ENCODE peak calls at places on chromosomes 13 and 19, in five cellular contexts. One of them, this sample, is unnamed.

GRCh38 chr13:89496478-89496877 is 1825.3 kb downstream of the SLITRK5 start:
- DNase-seq in islet precursor cell: no peak
- DNase-seq in PC-3: no peak
- DNase-seq in NCI-H510A treated with DMSO at 0.1 percent for 48 hours: no peak
- DNase-seq in central memory CD4-positive, alpha-beta T cell: no peak
- DNase-seq in this sample: no peak

GRCh38 chr19:8310342-8311055 is 2.3 kb upstream of the CD320 start:
- DNase-seq in islet precursor cell: no peak
- DNase-seq in PC-3: no peak
- DNase-seq in NCI-H510A treated with DMSO at 0.1 percent for 48 hours: no peak
- DNase-seq in central memory CD4-positive, alpha-beta T cell: no peak
- DNase-seq in this sample: no peak

GRCh38 chr13:41049480-41049879 is 11.8 kb upstream of the WBP4 start:
- DNase-seq in islet precursor cell: no peak
- DNase-seq in PC-3: no peak
- DNase-seq in NCI-H510A treated with DMSO at 0.1 percent for 48 hours: no peak
- DNase-seq in central memory CD4-positive, alpha-beta T cell: no peak
- DNase-seq in this sample: no peak

GRCh38 chr13:28059214-28059613 is 41.2 kb downstream of the FLT3 start:
- DNase-seq in islet precursor cell: peak
- DNase-seq in PC-3: peak
- DNase-seq in NCI-H510A treated with DMSO at 0.1 percent for 48 hours: no peak
- DNase-seq in central memory CD4-positive, alpha-beta T cell: peak
- DNase-seq in this sample: no peak

GRCh38 chr13:26971990-26972888 is 199.4 kb downstream of the USP12 start:
- DNase-seq in islet precursor cell: peak
- DNase-seq in PC-3: peak
- DNase-seq in NCI-H510A treated with DMSO at 0.1 percent for 48 hours: peak
- DNase-seq in central memory CD4-positive, alpha-beta T cell: no peak
- DNase-seq in this sample: peak

GRCh38 chr19:5674734-5675133 is 5.6 kb downstream of the MICOS13 start:
- DNase-seq in islet precursor cell: no peak
- DNase-seq in PC-3: no peak
- DNase-seq in NCI-H510A treated with DMSO at 0.1 percent for 48 hours: no peak
- DNase-seq in central memory CD4-positive, alpha-beta T cell: no peak
- DNase-seq in this sample: no peak

GRCh38 chr13:109654341-109655205 is 131.8 kb downstream of the IRS2 start:
- DNase-seq in islet precursor cell: no peak
- DNase-seq in PC-3: no peak
- DNase-seq in NCI-H510A treated with DMSO at 0.1 percent for 48 hours: no peak
- DNase-seq in central memory CD4-positive, alpha-beta T cell: no peak
- DNase-seq in this sample: no peak

GRCh38 chr13:50153888-50154287 is 138.6 kb downstream of the KCNRG start:
- DNase-seq in islet precursor cell: no peak
- DNase-seq in PC-3: no peak
- DNase-seq in NCI-H510A treated with DMSO at 0.1 percent for 48 hours: no peak
- DNase-seq in central memory CD4-positive, alpha-beta T cell: no peak
- DNase-seq in this sample: no peak

GRCh38 chr13:75226755-75227435 is 255.1 kb downstream of the TBC1D4 start:
- DNase-seq in islet precursor cell: peak
- DNase-seq in PC-3: peak
- DNase-seq in NCI-H510A treated with DMSO at 0.1 percent for 48 hours: no peak
- DNase-seq in central memory CD4-positive, alpha-beta T cell: no peak
- DNase-seq in this sample: no peak

GRCh38 chr19:43620061-43621001 is 902 bp upstream of the ZNF428 start:
- DNase-seq in islet precursor cell: no peak
- DNase-seq in PC-3: no peak
- DNase-seq in NCI-H510A treated with DMSO at 0.1 percent for 48 hours: no peak
- DNase-seq in central memory CD4-positive, alpha-beta T cell: no peak
- DNase-seq in this sample: no peak

GRCh38 chr13:104571161-104571889 is 1505.1 kb upstream of the SLC10A2 start:
- DNase-seq in islet precursor cell: peak
- DNase-seq in PC-3: peak
- DNase-seq in NCI-H510A treated with DMSO at 0.1 percent for 48 hours: peak
- DNase-seq in central memory CD4-positive, alpha-beta T cell: no peak
- DNase-seq in this sample: no peak

GRCh38 chr19:22882797-22883196 is 50.7 kb downstream of the ZNF723 start:
- DNase-seq in islet precursor cell: no peak
- DNase-seq in PC-3: peak
- DNase-seq in NCI-H510A treated with DMSO at 0.1 percent for 48 hours: no peak
- DNase-seq in central memory CD4-positive, alpha-beta T cell: no peak
- DNase-seq in this sample: no peak

GRCh38 chr19:5977222-5977784 is 637 bp downstream of the RANBP3 start:
- DNase-seq in islet precursor cell: no peak
- DNase-seq in PC-3: no peak
- DNase-seq in NCI-H510A treated with DMSO at 0.1 percent for 48 hours: no peak
- DNase-seq in central memory CD4-positive, alpha-beta T cell: no peak
- DNase-seq in this sample: no peak

GRCh38 chr19:41700381-41701195 is 7.8 kb upstream of the CEACAM5 start:
- DNase-seq in islet precursor cell: peak
- DNase-seq in PC-3: no peak
- DNase-seq in NCI-H510A treated with DMSO at 0.1 percent for 48 hours: no peak
- DNase-seq in central memory CD4-positive, alpha-beta T cell: no peak
- DNase-seq in this sample: no peak

GRCh38 chr13:30972888-30973377 is 40.5 kb downstream of the TEX26 start:
- DNase-seq in islet precursor cell: no peak
- DNase-seq in PC-3: peak
- DNase-seq in NCI-H510A treated with DMSO at 0.1 percent for 48 hours: peak
- DNase-seq in central memory CD4-positive, alpha-beta T cell: no peak
- DNase-seq in this sample: peak

GRCh38 chr19:19185853-19186728 is 5.9 kb downstream of the BORCS8 start:
- DNase-seq in islet precursor cell: peak
- DNase-seq in PC-3: peak
- DNase-seq in NCI-H510A treated with DMSO at 0.1 percent for 48 hours: peak
- DNase-seq in central memory CD4-positive, alpha-beta T cell: peak
- DNase-seq in this sample: no peak

GRCh38 chr13:114283581-114283980 is 2.2 kb downstream of the UPF3A start:
- DNase-seq in islet precursor cell: no peak
- DNase-seq in PC-3: no peak
- DNase-seq in NCI-H510A treated with DMSO at 0.1 percent for 48 hours: no peak
- DNase-seq in central memory CD4-positive, alpha-beta T cell: no peak
- DNase-seq in this sample: no peak

GRCh38 chr13:99258210-99258860 is at the start of gene GPR18:
- DNase-seq in islet precursor cell: no peak
- DNase-seq in PC-3: no peak
- DNase-seq in NCI-H510A treated with DMSO at 0.1 percent for 48 hours: no peak
- DNase-seq in central memory CD4-positive, alpha-beta T cell: peak
- DNase-seq in this sample: no peak

GRCh38 chr19:46080561-46080960 is 39.8 kb upstream of the IGFL4 start:
- DNase-seq in islet precursor cell: peak
- DNase-seq in PC-3: peak
- DNase-seq in NCI-H510A treated with DMSO at 0.1 percent for 48 hours: no peak
- DNase-seq in central memory CD4-positive, alpha-beta T cell: no peak
- DNase-seq in this sample: no peak

GRCh38 chr19:49443366-49444099 is 2.2 kb upstream of the SLC17A7 start:
- DNase-seq in islet precursor cell: peak
- DNase-seq in PC-3: peak
- DNase-seq in NCI-H510A treated with DMSO at 0.1 percent for 48 hours: peak
- DNase-seq in central memory CD4-positive, alpha-beta T cell: peak
- DNase-seq in this sample: peak

GRCh38 chr13:112690242-112690943 is 555 bp downstream of the ATP11A start:
- DNase-seq in islet precursor cell: peak
- DNase-seq in PC-3: no peak
- DNase-seq in NCI-H510A treated with DMSO at 0.1 percent for 48 hours: peak
- DNase-seq in central memory CD4-positive, alpha-beta T cell: peak
- DNase-seq in this sample: no peak

GRCh38 chr13:102693250-102693649 is 1.6 kb downstream of the METTL21C start:
- DNase-seq in islet precursor cell: no peak
- DNase-seq in PC-3: no peak
- DNase-seq in NCI-H510A treated with DMSO at 0.1 percent for 48 hours: no peak
- DNase-seq in central memory CD4-positive, alpha-beta T cell: no peak
- DNase-seq in this sample: no peak

GRCh38 chr19:46073268-46073922 is 32.6 kb upstream of the IGFL4 start:
- DNase-seq in islet precursor cell: no peak
- DNase-seq in PC-3: peak
- DNase-seq in NCI-H510A treated with DMSO at 0.1 percent for 48 hours: no peak
- DNase-seq in central memory CD4-positive, alpha-beta T cell: no peak
- DNase-seq in this sample: no peak

GRCh38 chr19:45250832-45251451 is at the start of gene MARK4:
- DNase-seq in islet precursor cell: peak
- DNase-seq in PC-3: peak
- DNase-seq in NCI-H510A treated with DMSO at 0.1 percent for 48 hours: peak
- DNase-seq in central memory CD4-positive, alpha-beta T cell: peak
- DNase-seq in this sample: peak